ENCODE peak calls at places on chromosomes 7 and 10, in four cellular contexts. K is A549, S is SK-N-SH, M is GM12878. V is an unnamed sample.

GRCh38 chr7:74000489-74001149 is 27.4 kb upstream of the ELN start:
- DNase-seq in K (no peak), S (no peak), M (no peak), V (no peak)

GRCh38 chr7:140222797-140223196 is 46.0 kb upstream of the KDM7A start:
- DNase-seq in K (no peak), S (no peak), M (no peak), V (no peak)

GRCh38 chr10:123150986-123151738 is 3.0 kb upstream of the BUB3 start:
- DNase-seq in K (no peak), S (peak), M (no peak), V (no peak)

GRCh38 chr10:50540826-50541122 is 83.0 kb downstream of the SGMS1 start:
- DNase-seq in K (no peak), S (no peak), M (no peak), V (no peak)

GRCh38 chr7:157077986-157078644 is 60.6 kb upstream of the UBE3C start:
- DNase-seq in K (no peak), S (peak), M (no peak), V (no peak)

GRCh38 chr7:128833148-128833938 is 3.1 kb downstream of the FLNC start:
- DNase-seq in K (no peak), S (peak), M (no peak), V (no peak)

GRCh38 chr7:153832160-153832559 is 220.0 kb upstream of the DPP6 start:
- DNase-seq in K (no peak), S (peak), M (no peak), V (peak)

GRCh38 chr10:55410415-55410885 is 609.4 kb upstream of the PCDH15 start:
- DNase-seq in K (no peak), S (peak), M (no peak), V (no peak)

GRCh38 chr7:76426246-76426645 is 1.5 kb downstream of the ZP3 start:
- DNase-seq in K (no peak), S (no peak), M (no peak), V (no peak)

GRCh38 chr7:113294750-113295149 is 176.4 kb upstream of the SMIM30 start:
- DNase-seq in K (no peak), S (no peak), M (no peak), V (no peak)

GRCh38 chr10:76811430-76811829 is 826.2 kb downstream of the KCNMA1 start:
- DNase-seq in K (no peak), S (no peak), M (no peak), V (no peak)

GRCh38 chr7:149010451-149010850 is 17.9 kb downstream of the PDIA4 start:
- DNase-seq in K (no peak), S (no peak), M (no peak), V (no peak)

GRCh38 chr7:2209146-2209960 is 23.4 kb downstream of the MAD1L1 start:
- DNase-seq in K (peak), S (peak), M (peak), V (peak)

GRCh38 chr10:133336131-133337078 is at the start of gene CALY:
- DNase-seq in K (peak), S (peak), M (no peak), V (no peak)

GRCh38 chr7:46210467-46210866 is 289.4 kb upstream of the IGFBP3 start:
- DNase-seq in K (no peak), S (no peak), M (no peak), V (no peak)

GRCh38 chr10:74012480-74012879 is 14.6 kb downstream of the VCL start:
- DNase-seq in K (no peak), S (no peak), M (no peak), V (no peak)

GRCh38 chr10:80526742-80527141 is 11.0 kb upstream of the SH2D4B start:
- DNase-seq in K (no peak), S (no peak), M (no peak), V (no peak)

GRCh38 chr7:91912500-91912899 is 28.2 kb upstream of the AKAP9 start:
- DNase-seq in K (no peak), S (no peak), M (no peak), V (no peak)

GRCh38 chr7:134874407-134874806 is 95.0 kb downstream of the CALD1 start:
- DNase-seq in K (no peak), S (no peak), M (no peak), V (no peak)

GRCh38 chr7:92699560-92699959 is 109.4 kb upstream of the FAM133B start:
- DNase-seq in K (no peak), S (no peak), M (no peak), V (no peak)

GRCh38 chr10:78864761-78865517 is 203.8 kb upstream of the ZMIZ1 start:
- DNase-seq in K (no peak), S (no peak), M (no peak), V (no peak)

GRCh38 chr10:97640868-97641811 is 669 bp downstream of the PI4K2A start:
- DNase-seq in K (no peak), S (peak), M (no peak), V (no peak)

GRCh38 chr7:101814081-101814995 is 3.1 kb upstream of the CUX1 start:
- DNase-seq in K (peak), S (peak), M (no peak), V (peak)

GRCh38 chr7:158126661-158127060 is 461.0 kb downstream of the PTPRN2 start:
- DNase-seq in K (no peak), S (no peak), M (no peak), V (no peak)

GRCh38 chr10:12938271-12938670 is 63.2 kb downstream of the CCDC3 start:
- DNase-seq in K (no peak), S (no peak), M (no peak), V (no peak)

GRCh38 chr10:7133270-7133669 is 277.6 kb downstream of the SFMBT2 start:
- DNase-seq in K (no peak), S (no peak), M (no peak), V (no peak)

GRCh38 chr7:74185016-74185415 is 10.9 kb downstream of the EIF4H start:
- DNase-seq in K (no peak), S (no peak), M (no peak), V (no peak)

GRCh38 chr10:96501985-96502384 is 11.7 kb downstream of the TLL2 start:
- DNase-seq in K (no peak), S (no peak), M (no peak), V (peak)

GRCh38 chr10:29304259-29305030 is 15.6 kb downstream of the LYZL1 start:
- DNase-seq in K (peak), S (peak), M (no peak), V (peak)

GRCh38 chr7:107773027-107773426 is 29.1 kb downstream of the CBLL1 start:
- DNase-seq in K (no peak), S (no peak), M (no peak), V (no peak)

GRCh38 chr10:43036581-43037428 is 40.1 kb upstream of the RET start:
- DNase-seq in K (no peak), S (no peak), M (no peak), V (no peak)

GRCh38 chr10:69835875-69836727 is 34.4 kb downstream of the COL13A1 start:
- DNase-seq in K (no peak), S (peak), M (no peak), V (no peak)

GRCh38 chr7:64686493-64687184 is 20.7 kb downstream of the ZNF107 start:
- DNase-seq in K (no peak), S (no peak), M (no peak), V (peak)

GRCh38 chr7:100675581-100676350 is 2.2 kb downstream of the GNB2 start:
- DNase-seq in K (peak), S (peak), M (peak), V (no peak)
- TF ChIP-seq PBX3 in K (no peak), S (no peak), M (no peak), V (no peak)

GRCh38 chr7:136857573-136857972 is 10.9 kb upstream of the CHRM2 start:
- DNase-seq in K (no peak), S (no peak), M (no peak), V (no peak)
- TF ChIP-seq PBX3 in K (no peak), S (no peak), M (no peak), V (no peak)

GRCh38 chr10:31749981-31750850 is 178.4 kb downstream of the ARHGAP12 start:
- DNase-seq in K (no peak), S (peak), M (no peak), V (no peak)
- TF ChIP-seq PBX3 in K (no peak), S (no peak), M (no peak), V (no peak)

GRCh38 chr7:94567396-94567795 is 57.8 kb downstream of the CASD1 start:
- DNase-seq in K (no peak), S (no peak), M (no peak), V (no peak)
- TF ChIP-seq PBX3 in K (no peak), S (no peak), M (no peak), V (no peak)

V was measured in HepG2.